ENCODE peak calls at places on chromosome 2, in nine cellular contexts. One of them, this sample, is unnamed.

GRCh38 chr2:149622343-149622742 is 34.8 kb upstream of the MMADHC start:
- DNase-seq in activated T-cell treated with anti-CD3 and anti-CD28 coated beads for 1 hour: no peak
- DNase-seq in NCI-H1105: no peak
- DNase-seq in LHCN-M2: no peak
- DNase-seq in GM13977: no peak
- DNase-seq in PC-9: no peak
- DNase-seq in A549: no peak
- DNase-seq in effector CD4-positive, alpha-beta T cell: no peak
- DNase-seq in mucosa of gallbladder: no peak
- DNase-seq in this sample: no peak

GRCh38 chr2:200985806-200986205 is 22.3 kb upstream of the ORC2 start:
- DNase-seq in activated T-cell treated with anti-CD3 and anti-CD28 coated beads for 1 hour: no peak
- DNase-seq in GM13977: no peak
- DNase-seq in A549: no peak
- DNase-seq in PC-9: no peak
- DNase-seq in NCI-H1105: no peak
- DNase-seq in LHCN-M2: no peak
- DNase-seq in effector CD4-positive, alpha-beta T cell: no peak
- DNase-seq in mucosa of gallbladder: no peak
- DNase-seq in this sample: no peak

GRCh38 chr2:127255146-127255545 is 35.0 kb upstream of the CYP27C1 start:
- DNase-seq in activated T-cell treated with anti-CD3 and anti-CD28 coated beads for 1 hour: no peak
- DNase-seq in effector CD4-positive, alpha-beta T cell: no peak
- DNase-seq in mucosa of gallbladder: no peak
- DNase-seq in NCI-H1105: no peak
- DNase-seq in GM13977: no peak
- DNase-seq in LHCN-M2: no peak
- DNase-seq in A549: no peak
- DNase-seq in PC-9: no peak
- DNase-seq in this sample: no peak

GRCh38 chr2:187964742-187965141 is 326.9 kb upstream of the GULP1 start:
- DNase-seq in effector CD4-positive, alpha-beta T cell: no peak
- DNase-seq in LHCN-M2: peak; percentile 28
- DNase-seq in NCI-H1105: no peak
- DNase-seq in A549: no peak
- DNase-seq in activated T-cell treated with anti-CD3 and anti-CD28 coated beads for 1 hour: no peak
- DNase-seq in GM13977: no peak
- DNase-seq in mucosa of gallbladder: no peak
- DNase-seq in PC-9: no peak
- DNase-seq in this sample: no peak

GRCh38 chr2:135256531-135257258 is 204.6 kb downstream of the RAB3GAP1 start:
- DNase-seq in GM13977: no peak
- DNase-seq in LHCN-M2: no peak
- DNase-seq in activated T-cell treated with anti-CD3 and anti-CD28 coated beads for 1 hour: no peak
- DNase-seq in A549: no peak
- DNase-seq in mucosa of gallbladder: no peak
- DNase-seq in effector CD4-positive, alpha-beta T cell: no peak
- DNase-seq in NCI-H1105: no peak
- DNase-seq in PC-9: peak; percentile 43
- DNase-seq in this sample: no peak

GRCh38 chr2:179139506-179139905 is 89.6 kb upstream of the CCDC141 start:
- DNase-seq in LHCN-M2: peak; percentile 6
- DNase-seq in NCI-H1105: no peak
- DNase-seq in GM13977: no peak
- DNase-seq in mucosa of gallbladder: no peak
- DNase-seq in activated T-cell treated with anti-CD3 and anti-CD28 coated beads for 1 hour: no peak
- DNase-seq in effector CD4-positive, alpha-beta T cell: no peak
- DNase-seq in PC-9: no peak
- DNase-seq in A549: no peak
- DNase-seq in this sample: no peak

GRCh38 chr2:30147196-30147714 is 448 bp downstream of the YPEL5 start:
- DNase-seq in A549: no peak
- DNase-seq in NCI-H1105: no peak
- DNase-seq in GM13977: peak; percentile 45
- DNase-seq in effector CD4-positive, alpha-beta T cell: no peak
- DNase-seq in activated T-cell treated with anti-CD3 and anti-CD28 coated beads for 1 hour: peak; percentile 11
- DNase-seq in PC-9: no peak
- DNase-seq in mucosa of gallbladder: no peak
- DNase-seq in LHCN-M2: no peak
- DNase-seq in this sample: no peak

GRCh38 chr2:96146151-96146880 is 1.1 kb upstream of the DUSP2 start:
- DNase-seq in LHCN-M2: no peak
- DNase-seq in mucosa of gallbladder: peak; percentile 48
- DNase-seq in activated T-cell treated with anti-CD3 and anti-CD28 coated beads for 1 hour: peak; percentile 77
- DNase-seq in A549: no peak
- DNase-seq in GM13977: peak; percentile 87
- DNase-seq in effector CD4-positive, alpha-beta T cell: peak; percentile 86
- DNase-seq in NCI-H1105: no peak
- DNase-seq in PC-9: no peak
- DNase-seq in this sample: no peak

GRCh38 chr2:238682536-238682935 is 165.3 kb upstream of the TWIST2 start:
- DNase-seq in NCI-H1105: no peak
- DNase-seq in LHCN-M2: no peak
- DNase-seq in PC-9: no peak
- DNase-seq in A549: no peak
- DNase-seq in GM13977: no peak
- DNase-seq in activated T-cell treated with anti-CD3 and anti-CD28 coated beads for 1 hour: no peak
- DNase-seq in effector CD4-positive, alpha-beta T cell: no peak
- DNase-seq in mucosa of gallbladder: no peak
- DNase-seq in this sample: no peak

GRCh38 chr2:179703702-179704101 is 157.7 kb downstream of the ZNF385B start:
- DNase-seq in NCI-H1105: peak; percentile 53
- DNase-seq in PC-9: no peak
- DNase-seq in mucosa of gallbladder: no peak
- DNase-seq in activated T-cell treated with anti-CD3 and anti-CD28 coated beads for 1 hour: no peak
- DNase-seq in A549: no peak
- DNase-seq in LHCN-M2: peak; percentile 48
- DNase-seq in effector CD4-positive, alpha-beta T cell: no peak
- DNase-seq in GM13977: no peak
- DNase-seq in this sample: no peak

GRCh38 chr2:171432969-171433762 is 624 bp downstream of the METTL8 start:
- DNase-seq in activated T-cell treated with anti-CD3 and anti-CD28 coated beads for 1 hour: peak; percentile 11
- DNase-seq in NCI-H1105: peak; percentile 75
- DNase-seq in A549: peak; percentile 77
- DNase-seq in GM13977: peak; percentile 54
- DNase-seq in effector CD4-positive, alpha-beta T cell: peak; percentile 11
- DNase-seq in PC-9: peak; percentile 75
- DNase-seq in mucosa of gallbladder: no peak
- DNase-seq in LHCN-M2: peak; percentile 37
- DNase-seq in this sample: peak; percentile 63

GRCh38 chr2:55966431-55967118 is 43.0 kb upstream of the EFEMP1 start:
- DNase-seq in LHCN-M2: no peak
- DNase-seq in PC-9: no peak
- DNase-seq in NCI-H1105: no peak
- DNase-seq in GM13977: no peak
- DNase-seq in activated T-cell treated with anti-CD3 and anti-CD28 coated beads for 1 hour: no peak
- DNase-seq in effector CD4-positive, alpha-beta T cell: no peak
- DNase-seq in A549: peak; percentile 33
- DNase-seq in mucosa of gallbladder: no peak
- DNase-seq in this sample: no peak

GRCh38 chr2:241865957-241866858 is 3.3 kb upstream of the RTP5 start:
- DNase-seq in effector CD4-positive, alpha-beta T cell: no peak
- DNase-seq in activated T-cell treated with anti-CD3 and anti-CD28 coated beads for 1 hour: no peak
- DNase-seq in A549: peak; percentile 47
- DNase-seq in LHCN-M2: no peak
- DNase-seq in NCI-H1105: no peak
- DNase-seq in PC-9: no peak
- DNase-seq in GM13977: no peak
- DNase-seq in mucosa of gallbladder: no peak
- DNase-seq in this sample: no peak

GRCh38 chr2:204982303-204982702 is 437.0 kb downstream of the PARD3B start:
- DNase-seq in A549: peak; percentile 2
- DNase-seq in GM13977: no peak
- DNase-seq in activated T-cell treated with anti-CD3 and anti-CD28 coated beads for 1 hour: no peak
- DNase-seq in mucosa of gallbladder: no peak
- DNase-seq in LHCN-M2: peak; percentile 66
- DNase-seq in PC-9: no peak
- DNase-seq in NCI-H1105: no peak
- DNase-seq in effector CD4-positive, alpha-beta T cell: no peak
- DNase-seq in this sample: no peak

GRCh38 chr2:152646775-152647174 is 70.5 kb downstream of the PRPF40A start:
- DNase-seq in GM13977: no peak
- DNase-seq in NCI-H1105: no peak
- DNase-seq in mucosa of gallbladder: no peak
- DNase-seq in A549: peak; percentile 36
- DNase-seq in PC-9: peak; percentile 77
- DNase-seq in effector CD4-positive, alpha-beta T cell: no peak
- DNase-seq in activated T-cell treated with anti-CD3 and anti-CD28 coated beads for 1 hour: no peak
- DNase-seq in LHCN-M2: peak; percentile 71
- DNase-seq in this sample: no peak

GRCh38 chr2:100291152-100291970 is 30.9 kb downstream of the LONRF2 start:
- DNase-seq in GM13977: no peak
- DNase-seq in LHCN-M2: peak; percentile 29
- DNase-seq in effector CD4-positive, alpha-beta T cell: peak; percentile 22
- DNase-seq in mucosa of gallbladder: peak; percentile 90
- DNase-seq in activated T-cell treated with anti-CD3 and anti-CD28 coated beads for 1 hour: peak; percentile 34
- DNase-seq in NCI-H1105: no peak
- DNase-seq in PC-9: peak; percentile 69
- DNase-seq in A549: peak; percentile 99
- DNase-seq in this sample: peak; percentile 97

GRCh38 chr2:1633936-1634587 is 110.3 kb downstream of the PXDN start:
- DNase-seq in LHCN-M2: no peak
- DNase-seq in mucosa of gallbladder: no peak
- DNase-seq in effector CD4-positive, alpha-beta T cell: no peak
- DNase-seq in activated T-cell treated with anti-CD3 and anti-CD28 coated beads for 1 hour: no peak
- DNase-seq in NCI-H1105: no peak
- DNase-seq in A549: no peak
- DNase-seq in GM13977: no peak
- DNase-seq in PC-9: no peak
- DNase-seq in this sample: no peak

GRCh38 chr2:1826188-1826905 is 82.0 kb upstream of the PXDN start:
- DNase-seq in LHCN-M2: no peak
- DNase-seq in NCI-H1105: no peak
- DNase-seq in A549: no peak
- DNase-seq in effector CD4-positive, alpha-beta T cell: no peak
- DNase-seq in GM13977: no peak
- DNase-seq in mucosa of gallbladder: no peak
- DNase-seq in activated T-cell treated with anti-CD3 and anti-CD28 coated beads for 1 hour: no peak
- DNase-seq in PC-9: no peak
- DNase-seq in this sample: no peak

GRCh38 chr2:20156826-20157605 is 67.9 kb downstream of the SDC1 start:
- DNase-seq in LHCN-M2: peak; percentile 47
- DNase-seq in GM13977: no peak
- DNase-seq in effector CD4-positive, alpha-beta T cell: no peak
- DNase-seq in PC-9: no peak
- DNase-seq in NCI-H1105: peak; percentile 65
- DNase-seq in mucosa of gallbladder: peak; percentile 51
- DNase-seq in activated T-cell treated with anti-CD3 and anti-CD28 coated beads for 1 hour: no peak
- DNase-seq in A549: no peak
- DNase-seq in this sample: no peak

GRCh38 chr2:216056739-216057138 is 24.9 kb downstream of the PECR start:
- DNase-seq in LHCN-M2: no peak
- DNase-seq in activated T-cell treated with anti-CD3 and anti-CD28 coated beads for 1 hour: no peak
- DNase-seq in effector CD4-positive, alpha-beta T cell: no peak
- DNase-seq in mucosa of gallbladder: no peak
- DNase-seq in A549: peak; percentile 40
- DNase-seq in PC-9: no peak
- DNase-seq in GM13977: peak; percentile 31
- DNase-seq in NCI-H1105: no peak
- DNase-seq in this sample: no peak

GRCh38 chr2:235264121-235264493 is 229.7 kb upstream of the AGAP1 start:
- DNase-seq in activated T-cell treated with anti-CD3 and anti-CD28 coated beads for 1 hour: no peak
- DNase-seq in NCI-H1105: no peak
- DNase-seq in A549: peak; percentile 53
- DNase-seq in PC-9: no peak
- DNase-seq in mucosa of gallbladder: no peak
- DNase-seq in LHCN-M2: no peak
- DNase-seq in GM13977: no peak
- DNase-seq in effector CD4-positive, alpha-beta T cell: no peak
- DNase-seq in this sample: peak; percentile 10

GRCh38 chr2:6924918-6925194 is 7.6 kb downstream of the RNF144A start:
- DNase-seq in activated T-cell treated with anti-CD3 and anti-CD28 coated beads for 1 hour: no peak
- DNase-seq in mucosa of gallbladder: no peak
- DNase-seq in A549: no peak
- DNase-seq in PC-9: no peak
- DNase-seq in LHCN-M2: no peak
- DNase-seq in NCI-H1105: no peak
- DNase-seq in effector CD4-positive, alpha-beta T cell: no peak
- DNase-seq in GM13977: no peak
- DNase-seq in this sample: no peak

GRCh38 chr2:49770919-49771318 is 616.6 kb upstream of the FSHR start:
- DNase-seq in effector CD4-positive, alpha-beta T cell: no peak
- DNase-seq in LHCN-M2: no peak
- DNase-seq in activated T-cell treated with anti-CD3 and anti-CD28 coated beads for 1 hour: no peak
- DNase-seq in NCI-H1105: no peak
- DNase-seq in mucosa of gallbladder: peak; percentile 28
- DNase-seq in A549: peak; percentile 31
- DNase-seq in PC-9: no peak
- DNase-seq in GM13977: no peak
- DNase-seq in this sample: no peak

GRCh38 chr2:179746982-179747381 is 114.4 kb downstream of the ZNF385B start:
- DNase-seq in GM13977: no peak
- DNase-seq in mucosa of gallbladder: no peak
- DNase-seq in effector CD4-positive, alpha-beta T cell: no peak
- DNase-seq in LHCN-M2: no peak
- DNase-seq in PC-9: no peak
- DNase-seq in activated T-cell treated with anti-CD3 and anti-CD28 coated beads for 1 hour: no peak
- DNase-seq in NCI-H1105: no peak
- DNase-seq in A549: no peak
- DNase-seq in this sample: no peak

GRCh38 chr2:50491541-50492114 is 540.3 kb downstream of the NRXN1 start:
- DNase-seq in NCI-H1105: peak; percentile 32
- DNase-seq in A549: peak; percentile 48
- DNase-seq in activated T-cell treated with anti-CD3 and anti-CD28 coated beads for 1 hour: no peak
- DNase-seq in PC-9: no peak
- DNase-seq in effector CD4-positive, alpha-beta T cell: no peak
- DNase-seq in GM13977: peak; percentile 31
- DNase-seq in LHCN-M2: peak; percentile 7
- DNase-seq in mucosa of gallbladder: no peak
- DNase-seq in this sample: peak; percentile 12

GRCh38 chr2:190837417-190837816 is 43.2 kb upstream of the GLS start:
- DNase-seq in activated T-cell treated with anti-CD3 and anti-CD28 coated beads for 1 hour: no peak
- DNase-seq in mucosa of gallbladder: no peak
- DNase-seq in GM13977: no peak
- DNase-seq in LHCN-M2: peak; percentile 88
- DNase-seq in effector CD4-positive, alpha-beta T cell: no peak
- DNase-seq in A549: peak; percentile 55
- DNase-seq in NCI-H1105: no peak
- DNase-seq in PC-9: peak; percentile 40
- DNase-seq in this sample: peak; percentile 51

GRCh38 chr2:230408244-230408842 is 7.7 kb upstream of the SP100 start:
- DNase-seq in effector CD4-positive, alpha-beta T cell: no peak
- DNase-seq in NCI-H1105: no peak
- DNase-seq in GM13977: no peak
- DNase-seq in mucosa of gallbladder: no peak
- DNase-seq in A549: no peak
- DNase-seq in PC-9: no peak
- DNase-seq in activated T-cell treated with anti-CD3 and anti-CD28 coated beads for 1 hour: no peak
- DNase-seq in LHCN-M2: peak; percentile 90
- DNase-seq in this sample: no peak

GRCh38 chr2:8573942-8574195 is 108.0 kb upstream of the ID2 start:
- DNase-seq in activated T-cell treated with anti-CD3 and anti-CD28 coated beads for 1 hour: no peak
- DNase-seq in A549: no peak
- DNase-seq in effector CD4-positive, alpha-beta T cell: no peak
- DNase-seq in PC-9: no peak
- DNase-seq in LHCN-M2: no peak
- DNase-seq in NCI-H1105: no peak
- DNase-seq in GM13977: no peak
- DNase-seq in mucosa of gallbladder: no peak
- DNase-seq in this sample: no peak

GRCh38 chr2:132438650-132439030 is 22.0 kb downstream of the GPR39 start:
- DNase-seq in PC-9: peak; percentile 98
- DNase-seq in LHCN-M2: peak; percentile 89
- DNase-seq in NCI-H1105: no peak
- DNase-seq in effector CD4-positive, alpha-beta T cell: no peak
- DNase-seq in activated T-cell treated with anti-CD3 and anti-CD28 coated beads for 1 hour: no peak
- DNase-seq in A549: peak; percentile 91
- DNase-seq in mucosa of gallbladder: no peak
- DNase-seq in GM13977: no peak
- DNase-seq in this sample: peak; percentile 78

GRCh38 chr2:203685081-203685621 is 21.3 kb upstream of the CD28 start:
- DNase-seq in LHCN-M2: peak; percentile 94
- DNase-seq in mucosa of gallbladder: no peak
- DNase-seq in GM13977: no peak
- DNase-seq in activated T-cell treated with anti-CD3 and anti-CD28 coated beads for 1 hour: no peak
- DNase-seq in NCI-H1105: no peak
- DNase-seq in A549: no peak
- DNase-seq in PC-9: no peak
- DNase-seq in effector CD4-positive, alpha-beta T cell: no peak
- DNase-seq in this sample: no peak

GRCh38 chr2:109172556-109173105 is 43.6 kb downstream of the SH3RF3 start:
- DNase-seq in GM13977: no peak
- DNase-seq in NCI-H1105: no peak
- DNase-seq in effector CD4-positive, alpha-beta T cell: no peak
- DNase-seq in mucosa of gallbladder: no peak
- DNase-seq in LHCN-M2: no peak
- DNase-seq in A549: no peak
- DNase-seq in activated T-cell treated with anti-CD3 and anti-CD28 coated beads for 1 hour: no peak
- DNase-seq in PC-9: no peak
- DNase-seq in this sample: no peak